ENCODE peak calls at places on chromosomes 5 and 9, in five cellular contexts. G, Q, N, H and X are unnamed samples.

GRCh38 chr9:118109542-118109941 is 405.3 kb downstream of the TLR4 start:
- DNase-seq in G (no peak), Q (no peak), N (no peak), H (no peak), X (no peak)

GRCh38 chr5:175104682-175105081 is 339.3 kb downstream of the DRD1 start:
- DNase-seq in G (no peak), Q (no peak), N (no peak), H (no peak), X (no peak)

GRCh38 chr5:41457942-41458341 is 52.5 kb downstream of the PLCXD3 start:
- DNase-seq in G (no peak), Q (no peak), N (no peak), H (no peak), X (no peak)

GRCh38 chr5:127802477-127802865 is 99.3 kb downstream of the CCDC192 start:
- DNase-seq in G (no peak), Q (no peak), N (no peak), H (no peak), X (no peak)

GRCh38 chr5:126390056-126390455 is 33.2 kb upstream of the GRAMD2B start:
- DNase-seq in G (no peak), Q (no peak), N (no peak), H (no peak), X (no peak)

GRCh38 chr5:135887447-135887864 is 8.2 kb downstream of the IL9 start:
- DNase-seq in G (peak), Q (peak), N (no peak), H (peak), X (peak)

GRCh38 chr5:158884827-158885512 is 214.7 kb downstream of the EBF1 start:
- DNase-seq in G (no peak), Q (no peak), N (no peak), H (no peak), X (no peak)

GRCh38 chr9:124835026-124835501 is 18.2 kb upstream of the WDR38 start:
- DNase-seq in G (no peak), Q (no peak), N (peak), H (no peak), X (no peak)

GRCh38 chr5:118236108-118236849 is 752.1 kb downstream of the DTWD2 start:
- DNase-seq in G (no peak), Q (no peak), N (no peak), H (no peak), X (no peak)